ENCODE peak calls at places on chromosome 11, in nine cellular contexts. F, Q, A, M, P, W, C, S and J are unnamed samples.

GRCh38 chr11:112223125-112223524 is 3.1 kb upstream of the PTS start:
- DNase-seq in C (no peak), M (no peak), W (no peak), F (no peak), A (no peak), P (no peak), S (peak), Q (no peak), J (no peak)

GRCh38 chr11:20031155-20032001 is 128.9 kb downstream of the DBX1 start:
- DNase-seq in C (peak), W (no peak), S (peak), A (peak), Q (no peak), M (peak), F (no peak), P (peak), J (peak)

GRCh38 chr11:22079133-22079847 is 113.6 kb upstream of the ANO5 start:
- DNase-seq in C (no peak), W (no peak), Q (no peak), M (no peak), P (no peak), F (no peak), A (no peak), S (no peak), J (no peak)

GRCh38 chr11:96464695-96465307 is 75.0 kb downstream of the JRKL start:
- DNase-seq in C (peak), Q (peak), P (peak), W (peak), F (peak), M (peak), S (peak), A (peak), J (peak)

GRCh38 chr11:114269498-114269897 is 26.7 kb upstream of the NNMT start:
- DNase-seq in F (no peak), S (no peak), M (no peak), P (no peak), A (no peak), Q (no peak), W (no peak), C (no peak), J (no peak)

GRCh38 chr11:102530558-102530957 is at the start of gene MMP7:
- DNase-seq in M (peak), W (peak), S (peak), C (peak), Q (no peak), A (peak), F (no peak), P (no peak), J (peak)

GRCh38 chr11:48101044-48101733 is 115.4 kb upstream of the OR4B1 start:
- DNase-seq in C (no peak), P (no peak), F (no peak), A (no peak), M (no peak), Q (no peak), W (no peak), S (no peak), J (no peak)

GRCh38 chr11:66694056-66694410 is 16.3 kb upstream of the RBM4B start:
- DNase-seq in F (no peak), C (no peak), M (no peak), A (no peak), W (no peak), Q (no peak), S (no peak), P (no peak), J (no peak)

GRCh38 chr11:62854825-62855570 is 15.6 kb upstream of the WDR74 start:
- DNase-seq in A (no peak), W (no peak), C (no peak), Q (peak), S (no peak), M (no peak), P (no peak), F (no peak), J (no peak)

GRCh38 chr11:98230678-98231077 is 790.1 kb upstream of the CNTN5 start:
- DNase-seq in F (no peak), Q (no peak), W (no peak), S (no peak), P (no peak), A (no peak), M (no peak), C (no peak), J (no peak)

GRCh38 chr11:20127671-20128527 is 32.4 kb downstream of the DBX1 start:
- DNase-seq in F (peak), Q (peak), M (peak), S (peak), P (peak), C (peak), W (peak), A (peak), J (peak)

GRCh38 chr11:9625158-9625557 is 38.7 kb upstream of the SWAP70 start:
- DNase-seq in M (peak), W (no peak), P (no peak), Q (no peak), A (no peak), C (no peak), S (no peak), F (no peak), J (no peak)

GRCh38 chr11:60371854-60372253 is 6.5 kb upstream of the MS4A7 start:
- DNase-seq in F (no peak), A (no peak), W (no peak), M (no peak), S (no peak), P (no peak), Q (no peak), C (no peak), J (no peak)

GRCh38 chr11:36292311-36292722 is 3.1 kb upstream of the COMMD9 start:
- DNase-seq in S (peak), P (peak), Q (peak), M (peak), F (no peak), W (peak), C (peak), A (peak), J (peak)

GRCh38 chr11:115207166-115207591 is 297.0 kb downstream of the CADM1 start:
- DNase-seq in C (peak), P (no peak), M (no peak), F (no peak), S (no peak), Q (no peak), A (no peak), W (no peak), J (no peak)

GRCh38 chr11:128463386-128463829 is 124.0 kb downstream of the ETS1 start:
- DNase-seq in S (peak), P (no peak), A (peak), W (no peak), M (peak), Q (no peak), F (no peak), C (peak), J (peak)

DNA sequence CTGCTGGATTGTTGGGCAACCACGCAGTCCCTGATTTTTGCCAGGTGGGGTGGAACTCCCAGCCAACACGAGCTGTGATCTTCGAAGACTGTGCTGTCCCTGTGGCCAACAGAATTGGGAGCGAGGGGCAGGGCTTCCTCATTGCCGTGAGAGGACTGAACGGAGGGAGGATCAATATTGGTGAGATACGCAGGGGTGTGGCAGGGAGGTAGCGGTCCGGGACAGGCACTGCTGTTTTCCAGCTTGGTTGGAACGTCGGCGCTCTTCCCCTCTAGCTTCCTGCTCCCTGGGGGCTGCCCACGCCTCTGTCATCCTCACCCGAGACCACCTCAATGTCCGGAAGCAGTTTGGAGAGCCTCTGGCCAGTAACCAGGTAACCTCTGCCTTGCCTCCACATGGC is 7.6 kb downstream of the ACAD8 start:
- DNase-seq in C (no peak), F (no peak), Q (no peak), P (no peak), A (no peak), W (no peak), M (no peak), S (no peak), J (no peak)
- H3K4me2 ChIP-seq in C (no peak), F (no peak), Q (no peak), P (no peak), A (no peak), W (no peak), M (no peak), S (no peak), J (no peak)

GRCh38 chr11:7640826-7641225 is 32.5 kb downstream of the CYB5R2 start:
- DNase-seq in M (no peak), Q (no peak), P (no peak), F (no peak), S (no peak), C (no peak), W (no peak), A (no peak), J (no peak)

GRCh38 chr11:7637447-7638157 is 35.7 kb downstream of the CYB5R2 start:
- DNase-seq in C (peak), M (peak), A (peak), S (peak), Q (no peak), P (no peak), W (no peak), F (no peak), J (peak)

GRCh38 chr11:7636350-7636749 is 37.0 kb downstream of the CYB5R2 start:
- DNase-seq in M (no peak), S (no peak), Q (no peak), W (no peak), C (no peak), P (no peak), F (no peak), A (no peak), J (no peak)

GRCh38 chr11:7639643-7640025 is 33.7 kb downstream of the CYB5R2 start:
- DNase-seq in F (no peak), P (no peak), A (no peak), C (no peak), S (no peak), M (no peak), W (no peak), Q (no peak), J (no peak)

GRCh38 chr11:7638710-7639642 is 34.3 kb downstream of the CYB5R2 start:
- DNase-seq in Q (no peak), C (no peak), P (no peak), M (no peak), F (no peak), A (no peak), S (no peak), W (no peak), J (no peak)
- H3K27ac ChIP-seq in Q (no peak), C (no peak), P (no peak), M (no peak), F (no peak), A (no peak), S (no peak), W (no peak), J (no peak)

GRCh38 chr11:28463826-28464225 is 355.6 kb downstream of the METTL15 start:
- DNase-seq in M (no peak), S (no peak), A (peak), W (no peak), F (no peak), C (peak), P (no peak), Q (no peak), J (peak)

GRCh38 chr11:28460348-28460747 is 352.2 kb downstream of the METTL15 start:
- DNase-seq in Q (no peak), C (no peak), A (no peak), S (no peak), F (no peak), W (no peak), P (no peak), M (peak), J (peak)

GRCh38 chr11:28459912-28460311 is 351.7 kb downstream of the METTL15 start:
- DNase-seq in C (no peak), S (no peak), P (no peak), W (no peak), F (no peak), Q (no peak), M (no peak), A (no peak), J (no peak)

GRCh38 chr11:28461338-28461737 is 353.1 kb downstream of the METTL15 start:
- DNase-seq in W (no peak), F (no peak), S (peak), A (peak), P (no peak), C (no peak), M (peak), Q (no peak), J (peak)

GRCh38 chr11:28461846-28462245 is 353.7 kb downstream of the METTL15 start:
- DNase-seq in Q (no peak), P (no peak), F (no peak), S (peak), A (no peak), M (peak), W (no peak), C (no peak), J (no peak)
- H3K4me2 ChIP-seq in Q (no peak), P (no peak), F (no peak), S (peak), A (no peak), M (peak), W (no peak), C (no peak), J (no peak)

GRCh38 chr11:34564807-34565241 is 51.2 kb upstream of the ELF5 start:
- DNase-seq in C (no peak), M (no peak), P (peak), W (no peak), Q (no peak), F (no peak), S (no peak), A (no peak), J (no peak)
- H3K27ac ChIP-seq in C (no peak), M (no peak), P (peak), W (no peak), Q (no peak), F (no peak), S (no peak), A (no peak), J (no peak)

GRCh38 chr11:1852271-1852877 is 510 bp upstream of the LSP1 start:
- DNase-seq in P (no peak), S (no peak), A (no peak), M (no peak), W (no peak), C (no peak), F (no peak), Q (no peak), J (no peak)
- H3K4me2 ChIP-seq in P (no peak), S (no peak), A (no peak), M (no peak), W (no peak), C (no peak), F (no peak), Q (no peak), J (no peak)

GRCh38 chr11:3781423-3781822 is 15.9 kb downstream of the NUP98 start:
- DNase-seq in M (no peak), C (no peak), F (no peak), S (peak), P (no peak), Q (no peak), A (peak), W (no peak), J (peak)
- H3K27ac ChIP-seq in M (no peak), C (no peak), F (no peak), S (peak), P (no peak), Q (no peak), A (peak), W (no peak), J (no peak)

DNA sequence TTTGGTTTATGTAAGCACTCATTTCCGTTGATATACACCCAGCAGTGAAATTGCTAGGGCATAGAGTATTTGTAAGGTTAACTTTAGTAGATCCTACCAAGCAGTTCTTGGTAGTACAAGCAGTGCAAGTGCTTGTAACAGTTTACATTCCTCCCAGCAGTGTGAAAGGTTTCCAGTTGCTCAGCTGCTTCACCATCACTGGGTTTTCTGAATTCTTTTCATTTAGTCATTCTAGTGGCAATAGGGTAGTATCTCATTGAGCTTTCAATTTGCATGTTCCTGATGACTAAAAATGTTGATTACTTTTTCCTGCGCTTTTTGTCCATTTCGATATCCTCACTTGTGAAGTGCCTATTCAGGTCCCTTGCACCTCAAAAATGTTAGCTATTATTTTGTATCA is 34.3 kb downstream of the ZNF202 start:
- DNase-seq in Q (no peak), C (no peak), F (no peak), M (no peak), P (no peak), A (no peak), S (no peak), W (no peak), J (no peak)
- H3K4me2 ChIP-seq in Q (no peak), C (no peak), F (no peak), M (no peak), P (no peak), A (no peak), S (no peak), W (no peak), J (no peak)

GRCh38 chr11:1308745-1309497 is 511 bp downstream of the TOLLIP start:
- DNase-seq in M (no peak), W (peak), A (no peak), Q (peak), S (peak), C (peak), F (no peak), P (peak), J (peak)

GRCh38 chr11:1306186-1307162 is 3.0 kb downstream of the TOLLIP start:
- DNase-seq in C (no peak), S (no peak), P (no peak), A (no peak), W (no peak), F (no peak), Q (no peak), M (no peak), J (no peak)

GRCh38 chr11:1309498-1310314 is at the start of gene TOLLIP:
- DNase-seq in M (peak), P (peak), A (peak), Q (peak), C (peak), S (peak), F (peak), W (peak), J (peak)

GRCh38 chr11:1307163-1307870 is 2.1 kb downstream of the TOLLIP start:
- DNase-seq in S (no peak), M (no peak), Q (no peak), P (no peak), C (no peak), W (no peak), F (no peak), A (no peak), J (no peak)

DNA sequence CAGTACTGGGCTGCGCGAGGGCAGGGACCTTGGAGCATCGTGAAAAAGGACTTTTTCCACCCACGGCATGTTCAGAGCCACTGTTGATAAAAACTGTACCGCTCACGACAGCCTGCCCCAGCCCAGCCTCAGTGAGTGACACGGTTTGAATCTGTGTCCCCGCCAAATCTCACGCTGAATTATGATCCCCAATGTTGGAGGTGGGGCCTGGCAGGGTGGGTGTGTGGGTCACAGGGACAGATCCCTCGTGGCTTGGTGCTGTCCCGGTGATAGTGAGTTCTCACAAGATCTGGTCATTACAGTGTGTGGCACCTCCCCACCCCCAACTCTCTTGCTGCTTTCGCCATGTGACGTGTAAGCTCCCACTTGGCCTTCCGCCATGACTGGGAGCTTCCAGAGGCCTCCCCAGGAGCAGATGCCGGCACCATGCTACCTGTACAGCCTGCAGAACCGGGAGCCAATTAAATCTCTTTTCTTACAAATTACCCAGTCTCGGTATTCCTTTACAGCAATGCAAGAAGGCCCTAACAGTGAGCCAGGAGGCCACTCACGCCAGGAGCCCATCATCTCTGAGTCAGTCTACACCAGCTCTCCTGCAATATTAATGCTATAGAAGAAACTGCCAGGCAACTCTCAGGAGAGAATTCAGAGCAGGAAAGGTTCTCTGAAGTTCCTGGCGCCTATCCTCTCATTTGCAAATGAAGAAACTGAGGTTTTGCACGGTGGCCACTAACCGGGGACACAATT is 1.3 kb downstream of the TOLLIP start:
- DNase-seq in C (no peak), A (no peak), W (no peak), F (no peak), S (peak), Q (no peak), P (no peak), M (no peak), J (peak)
- H3K27ac ChIP-seq in C (no peak), A (no peak), W (peak), F (no peak), S (peak), Q (no peak), P (no peak), M (no peak), J (no peak)

GRCh38 chr11:46290598-46291309 is 13.3 kb downstream of the CREB3L1 start:
- DNase-seq in C (peak), M (no peak), P (peak), F (no peak), W (no peak), A (peak), S (peak), Q (peak), J (peak)

GRCh38 chr11:46288451-46288850 is 11.0 kb downstream of the CREB3L1 start:
- DNase-seq in A (no peak), W (no peak), F (no peak), S (no peak), M (no peak), P (no peak), Q (no peak), C (no peak), J (no peak)

GRCh38 chr11:46293066-46293465 is 15.6 kb downstream of the CREB3L1 start:
- DNase-seq in A (no peak), C (no peak), M (no peak), Q (no peak), F (no peak), P (no peak), W (no peak), S (no peak), J (no peak)

GRCh38 chr11:46291441-46292143 is 14.1 kb downstream of the CREB3L1 start:
- DNase-seq in P (peak), Q (no peak), F (no peak), C (peak), A (peak), M (no peak), S (peak), W (no peak), J (peak)

GRCh38 chr11:46290021-46290420 is 12.6 kb downstream of the CREB3L1 start:
- DNase-seq in M (no peak), F (no peak), W (no peak), P (no peak), S (no peak), A (no peak), Q (no peak), C (no peak), J (no peak)
- H3K4me2 ChIP-seq in M (no peak), F (no peak), W (peak), P (peak), S (peak), A (peak), Q (no peak), C (no peak), J (peak)

GRCh38 chr11:43922974-43923326 is 19.5 kb upstream of the C11orf96 start:
- DNase-seq in W (no peak), Q (no peak), A (no peak), C (no peak), P (no peak), S (no peak), F (no peak), M (no peak), J (no peak)
- H3K27ac ChIP-seq in W (no peak), Q (no peak), A (peak), C (no peak), P (no peak), S (peak), F (peak), M (peak), J (peak)